ENCODE peak calls at places on chromosomes 13 and 19, in ten cellular contexts. O, M, N, J, B, Q, D, T, R and L are unnamed samples. For H3K9me3, the result is how much of the 10 kb centered on the place peaks cover.

GRCh38 chr13:103078145-103078544 is 11.9 kb upstream of the SLC10A2 start:
- DNase-seq in M (no peak), O (no peak), R (no peak), N (no peak), B (no peak), J (no peak), Q (no peak), D (no peak), T (no peak), L (no peak)

GRCh38 chr19:49149652-49150105 is 5.5 kb downstream of the HRC start:
- DNase-seq in B (peak), J (no peak), N (peak), R (peak), T (peak), Q (peak), O (peak), M (no peak), D (peak), L (no peak)

GRCh38 chr13:22081430-22081829 is 410.6 kb downstream of the FGF9 start:
- DNase-seq in B (no peak), R (no peak), D (no peak), N (no peak), O (no peak), Q (no peak), J (no peak), T (no peak), M (no peak), L (no peak)

GRCh38 chr19:35006342-35006998 is 6.3 kb downstream of the GRAMD1A start:
- DNase-seq in N (no peak), D (peak), M (no peak), T (peak), Q (peak), R (peak), J (no peak), O (no peak), B (peak), L (no peak)

GRCh38 chr13:100913143-100913542 is 238.5 kb upstream of the TMTC4 start:
- DNase-seq in T (no peak), M (no peak), R (no peak), O (no peak), D (no peak), N (no peak), J (no peak), B (no peak), Q (no peak), L (no peak)

GRCh38 chr19:48965806-48966540 is 864 bp downstream of the FTL start:
- DNase-seq in T (peak), Q (peak), N (peak), O (peak), M (peak), R (peak), D (peak), J (peak), B (peak), L (peak)

GRCh38 chr13:94712287-94712811 is at the start of gene SOX21:
- DNase-seq in T (no peak), N (no peak), J (no peak), Q (no peak), B (peak), M (no peak), O (peak), R (peak), D (no peak), L (no peak)

GRCh38 chr13:42545842-42546241 is 28.1 kb upstream of the TNFSF11 start:
- DNase-seq in O (peak), M (no peak), D (no peak), N (no peak), B (no peak), R (no peak), Q (no peak), J (no peak), T (no peak), L (no peak)

GRCh38 chr13:83215627-83216026 is 666.6 kb downstream of the SLITRK1 start:
- DNase-seq in Q (no peak), J (no peak), R (peak), T (no peak), M (no peak), N (no peak), O (no peak), D (no peak), B (no peak), L (no peak)

GRCh38 chr13:27793377-27794074 is 1.2 kb downstream of the GSX1 start:
- DNase-seq in D (no peak), O (no peak), R (no peak), N (no peak), T (no peak), B (no peak), Q (no peak), M (no peak), J (no peak), L (no peak)

GRCh38 chr19:38712161-38712748 is 32.0 kb downstream of the CAPN12 start:
- DNase-seq in N (no peak), D (no peak), J (no peak), Q (no peak), M (no peak), B (peak), T (no peak), O (no peak), R (no peak), L (no peak)

GRCh38 chr19:8423821-8424223 is 10.7 kb downstream of the MARCHF2 start:
- DNase-seq in B (peak), J (no peak), R (peak), Q (peak), D (peak), M (no peak), O (no peak), T (peak), N (peak), L (no peak)

DNA sequence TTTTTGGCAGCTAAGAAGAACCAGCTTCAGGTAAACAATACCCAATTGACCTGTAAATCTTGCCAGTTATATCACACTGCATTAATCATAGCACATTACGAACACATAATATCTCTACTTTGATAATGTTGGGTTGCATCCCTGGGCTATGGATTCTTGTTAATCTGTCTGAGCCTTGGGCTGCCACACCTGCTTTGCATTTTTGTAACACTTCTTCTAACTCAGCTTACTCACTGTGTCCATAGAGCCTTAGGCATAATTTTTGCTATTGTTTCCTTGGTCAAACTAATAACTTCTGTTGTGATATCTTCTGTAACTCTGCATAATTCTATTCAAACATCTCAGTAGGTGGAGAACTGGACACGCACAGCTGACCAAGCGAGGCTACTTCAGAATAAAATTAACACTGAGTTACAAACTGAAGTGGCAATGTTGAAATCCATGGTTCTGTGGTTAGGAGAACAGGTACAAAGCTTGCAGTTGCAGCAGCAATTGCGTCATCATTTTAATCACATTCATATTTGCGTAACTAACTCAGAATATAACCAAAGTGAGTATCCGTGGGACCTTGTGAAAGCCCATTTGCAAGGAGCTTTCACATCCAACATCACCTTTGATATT is 6.4 kb downstream of the ZNF350 start:
- DNase-seq in O (no peak), R (no peak), B (no peak), M (no peak), Q (no peak), J (no peak), D (no peak), T (no peak), N (no peak), L (no peak)
- H3K9me3 ChIP-seq in O (under half), R (under half), B (under half), M (half or more), Q (under half), J (half or more), D (under half), T (under half), N (under half), L (half or more)

GRCh38 chr19:12000152-12000981 is 35.1 kb downstream of the ZNF433 start:
- DNase-seq in R (peak), J (no peak), D (no peak), Q (no peak), N (no peak), B (peak), O (no peak), M (no peak), T (no peak), L (no peak)
- H3K9me3 ChIP-seq in R (under half), J (under half), D (under half), Q (under half), N (under half), B (under half), O (under half), M (under half), T (under half), L (under half)

DNA sequence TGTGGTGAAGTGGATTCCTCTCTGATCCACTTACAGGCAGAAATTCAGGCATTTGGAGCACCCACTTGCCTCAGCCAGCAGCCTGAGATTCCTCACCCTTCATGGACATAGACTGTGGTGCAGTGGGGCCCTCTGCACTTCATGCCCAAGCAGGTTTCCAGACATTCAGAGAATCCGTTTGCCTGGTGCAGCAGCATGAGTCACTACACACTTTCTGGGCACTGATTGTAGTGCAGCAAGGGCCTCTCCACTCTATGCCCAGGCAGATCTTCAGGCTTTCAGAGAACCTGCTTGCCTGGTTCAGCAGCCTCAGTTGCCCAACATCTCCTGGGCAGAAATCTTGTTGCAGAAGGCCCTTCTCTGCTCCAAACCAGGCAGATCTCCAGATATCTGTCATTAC is 920.9 kb downstream of the SLITRK5 start:
- DNase-seq in O (no peak), J (no peak), B (no peak), D (no peak), N (no peak), M (no peak), R (no peak), T (no peak), Q (no peak), L (no peak)
- H3K9me3 ChIP-seq in O (under half), J (under half), B (under half), D (under half), N (under half), M (under half), R (under half), T (under half), Q (under half), L (under half)

DNA sequence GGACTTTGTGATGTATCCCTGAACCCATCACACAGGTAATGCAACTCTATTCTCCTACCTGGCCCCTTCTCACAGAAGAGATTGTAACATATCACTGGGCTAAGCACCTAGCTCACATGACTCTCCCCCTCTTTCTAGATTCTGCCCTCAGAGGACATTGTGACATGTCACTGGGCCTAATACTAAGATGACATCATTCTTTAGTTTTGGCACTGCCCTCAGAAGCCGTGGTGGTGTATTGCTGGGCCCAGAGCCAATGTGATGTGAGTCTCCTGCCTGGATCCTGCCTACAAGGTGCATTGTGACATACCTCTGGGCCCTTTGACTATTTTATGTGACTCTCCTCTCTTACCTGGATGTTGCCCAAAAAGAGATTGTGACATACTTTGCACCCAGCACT is 21.4 kb upstream of the ZNF730 start:
- DNase-seq in J (no peak), R (no peak), N (no peak), M (no peak), T (no peak), Q (no peak), B (no peak), O (no peak), D (no peak), L (no peak)
- H3K9me3 ChIP-seq in J (under half), R (under half), N (under half), M (under half), T (under half), Q (under half), B (under half), O (under half), D (under half), L (under half)